ENCODE peak calls at places on chromosomes 1 and 21, in eight cellular contexts. N is body of pancreas, W is tibial nerve, M is fibroblast of lung, Q is gastrocnemius medialis, L is GM23248, O is GM23338, G is HCT116. A is an unnamed sample. For H3K4me1 and H3K27me3, the result is how much of the 10 kb centered on the place peaks cover.

GRCh38 chr1:205536759-205537361 is 32.4 kb downstream of the CDK18 start:
- DNase-seq in G (no peak), M (no peak), N (peak), O (no peak), Q (no peak), W (no peak), L (no peak), A (no peak)

GRCh38 chr1:154404984-154405761 is at the start of gene IL6R:
- DNase-seq in W (peak), G (peak), Q (peak), L (peak), O (peak), M (peak), N (peak), A (peak)

GRCh38 chr21:25567472-25567871 is 39.8 kb downstream of the MRPL39 start:
- DNase-seq in G (no peak), W (no peak), N (no peak), L (no peak), M (no peak), Q (no peak), O (no peak), A (no peak)

GRCh38 chr1:67572594-67573221 is 112.3 kb upstream of the GADD45A start:
- DNase-seq in Q (peak), G (no peak), L (peak), M (no peak), N (peak), W (no peak), O (no peak), A (no peak)

GRCh38 chr21:35476616-35477395 is 427.7 kb upstream of the RUNX1 start:
- DNase-seq in M (peak), G (no peak), O (no peak), N (no peak), Q (no peak), L (peak), W (no peak), A (no peak)

GRCh38 chr1:18256318-18257235 is 149.0 kb downstream of the IGSF21 start:
- DNase-seq in G (no peak), W (peak), Q (no peak), M (peak), O (peak), N (peak), L (peak), A (no peak)

GRCh38 chr1:54284781-54285563 is 85.0 kb downstream of the MRPL37 start:
- DNase-seq in W (no peak), Q (no peak), L (no peak), N (no peak), O (no peak), G (no peak), M (no peak), A (no peak)

GRCh38 chr1:117658676-117659075 is 52.8 kb downstream of the TENT5C start:
- DNase-seq in N (no peak), M (no peak), O (no peak), Q (no peak), W (no peak), L (no peak), G (no peak), A (no peak)

GRCh38 chr1:227540170-227541098 is 22.9 kb upstream of the ZNF678 start:
- DNase-seq in O (no peak), Q (no peak), G (no peak), L (no peak), M (no peak), N (no peak), W (no peak), A (no peak)

GRCh38 chr1:227543283-227544066 is 19.9 kb upstream of the ZNF678 start:
- DNase-seq in N (no peak), G (no peak), L (no peak), W (no peak), Q (no peak), M (no peak), O (no peak), A (no peak)

GRCh38 chr1:227542153-227543120 is 20.9 kb upstream of the ZNF678 start:
- DNase-seq in W (peak), Q (peak), N (peak), G (peak), M (peak), L (peak), O (peak), A (peak)

GRCh38 chr1:227541796-227542152 is 21.6 kb upstream of the ZNF678 start:
- DNase-seq in Q (no peak), G (no peak), N (no peak), L (no peak), M (no peak), O (peak), W (no peak), A (no peak)

GRCh38 chr1:227541129-227541528 is 22.2 kb upstream of the ZNF678 start:
- DNase-seq in Q (no peak), L (no peak), M (no peak), O (no peak), N (peak), W (no peak), G (no peak), A (no peak)
- H3K4me3 ChIP-seq in Q (no peak), L (no peak), M (no peak), O (peak), N (no peak), W (no peak), G (no peak), A (peak)

DNA sequence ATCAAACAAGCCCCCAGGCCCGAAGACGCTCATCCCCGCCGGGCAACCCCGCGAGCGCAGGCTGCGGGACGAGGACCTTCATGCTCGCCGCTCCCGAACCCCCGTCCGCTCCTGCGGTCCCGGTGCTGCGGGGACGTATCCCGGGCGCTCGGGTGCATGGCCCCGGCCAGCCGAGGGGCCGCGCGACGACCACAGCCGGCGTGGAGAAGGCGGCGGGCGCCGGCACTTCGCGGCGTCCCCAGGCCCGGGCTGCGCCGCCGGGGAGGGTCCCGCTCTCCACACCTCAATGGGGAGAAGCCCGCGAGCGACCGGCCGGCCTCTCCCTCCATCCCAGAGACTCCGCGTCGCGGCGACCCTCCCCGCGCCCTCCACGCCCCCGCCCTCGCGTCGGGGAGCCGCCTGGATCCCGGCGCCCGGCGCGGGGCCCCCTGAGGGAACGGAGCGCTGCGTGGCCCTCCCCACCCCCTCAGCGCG is 401 bp downstream of the ERRFI1 start:
- DNase-seq in L (peak), N (no peak), W (no peak), M (no peak), O (no peak), G (no peak), Q (no peak), A (no peak)
- H3K4me1 ChIP-seq in L (half or more), N (half or more), W (under half), M (under half), O (half or more), G (half or more), Q (half or more), A (half or more)

GRCh38 chr1:166908942-166909341 is 32.9 kb upstream of the TADA1 start:
- DNase-seq in N (no peak), L (peak), Q (no peak), W (no peak), M (no peak), G (no peak), O (no peak), A (no peak)
- H3K27me3 ChIP-seq in N (under half), L (under half), Q (under half), W (under half), M (under half), G (under half), O (under half), A (under half)

GRCh38 chr1:209353097-209353496 is 230.4 kb upstream of the CAMK1G start:
- DNase-seq in Q (no peak), L (no peak), W (no peak), M (no peak), O (no peak), N (no peak), G (no peak), A (no peak)
- H3K4me3 ChIP-seq in Q (no peak), L (no peak), W (no peak), M (no peak), O (no peak), N (no peak), G (no peak), A (no peak)

GRCh38 chr1:94329986-94330385 is 88.2 kb upstream of the ABCD3 start:
- DNase-seq in Q (no peak), N (no peak), O (peak), W (no peak), M (peak), G (no peak), L (peak), A (no peak)
- H3K4me1 ChIP-seq in Q (under half), N (under half), O (under half), W (under half), M (under half), G (half or more), L (half or more), A (under half)